ENCODE peak calls at places on chromosomes 4 and X, in five cellular contexts. G is transverse colon, L is tibial nerve, Y is GM12865, P is cardiac fibroblast. T is an unnamed sample.

GRCh38 chr4:84944952-84945351 is 21.5 kb downstream of the WDFY3 start:
- DNase-seq in G (no peak), L (no peak), Y (no peak), P (no peak), T (no peak)

GRCh38 chrX:117839544-117839943 is 277.1 kb downstream of the KLHL13 start:
- DNase-seq in G (no peak), L (no peak), Y (peak), P (no peak), T (no peak)

GRCh38 chrX:31228909-31229308 is 157.1 kb upstream of the FTHL17 start:
- DNase-seq in G (no peak), L (no peak), Y (peak), P (no peak), T (no peak)

GRCh38 chrX:135000516-135000915 is 9.7 kb downstream of the SMIM10 start:
- DNase-seq in G (no peak), L (no peak), Y (no peak), P (peak), T (no peak)

GRCh38 chr4:179472164-179472563 is 2029.9 kb upstream of the AGA start:
- DNase-seq in G (no peak), L (no peak), Y (no peak), P (no peak), T (no peak)

GRCh38 chrX:40434947-40435346 is 145.8 kb upstream of the ATP6AP2 start:
- DNase-seq in G (no peak), L (no peak), Y (no peak), P (peak), T (no peak)

GRCh38 chr4:1226167-1226514 is 22.8 kb downstream of the CTBP1 start:
- DNase-seq in G (no peak), L (no peak), Y (no peak), P (no peak), T (no peak)

GRCh38 chrX:74492720-74493201 is 71.5 kb downstream of the SLC16A2 start:
- DNase-seq in G (no peak), L (no peak), Y (peak), P (no peak), T (no peak)

GRCh38 chr4:147801820-147802219 is 69.9 kb downstream of the ARHGAP10 start:
- DNase-seq in G (no peak), L (no peak), Y (no peak), P (no peak), T (no peak)

GRCh38 chrX:153981771-153982533 is 9.4 kb downstream of the TMEM187 start:
- DNase-seq in G (peak), L (peak), Y (no peak), P (no peak), T (no peak)

GRCh38 chr4:168076989-168077725 is 15.2 kb upstream of the ANXA10 start:
- DNase-seq in G (peak), L (peak), Y (peak), P (peak), T (no peak)

GRCh38 chrX:1486177-1486576 is 33.5 kb upstream of the ASMTL start:
- DNase-seq in G (no peak), L (no peak), Y (no peak), P (no peak), T (no peak)

GRCh38 chr4:103076777-103077347 is 301 bp upstream of the SLC9B2 start:
- DNase-seq in G (no peak), L (no peak), Y (peak), P (no peak), T (no peak)

GRCh38 chr4:20288846-20289512 is 37.3 kb downstream of the SLIT2 start:
- DNase-seq in G (no peak), L (no peak), Y (no peak), P (peak), T (no peak)

GRCh38 chr4:76200771-76201224 is 12.8 kb downstream of the SCARB2 start:
- DNase-seq in G (peak), L (no peak), Y (peak), P (no peak), T (no peak)

GRCh38 chrX:153494541-153495361 is at the start of gene BGN:
- DNase-seq in G (no peak), L (no peak), Y (no peak), P (peak), T (no peak)

GRCh38 chr4:7585768-7586167 is 151.0 kb upstream of the PSAPL1 start:
- DNase-seq in G (no peak), L (no peak), Y (no peak), P (no peak), T (no peak)

GRCh38 chr4:101348367-101348827 is 1.1 kb upstream of the PPP3CA start:
- DNase-seq in G (no peak), L (no peak), Y (no peak), P (no peak), T (no peak)

GRCh38 chr4:5998333-5998936 is 19.8 kb downstream of the C4orf50 start:
- DNase-seq in G (peak), L (no peak), Y (peak), P (peak), T (peak)

GRCh38 chr4:169773889-169774288 is 16.1 kb upstream of the HPF1 start:
- DNase-seq in G (no peak), L (no peak), Y (no peak), P (no peak), T (no peak)

GRCh38 chr4:169770411-169770810 is 12.7 kb upstream of the HPF1 start:
- DNase-seq in G (no peak), L (no peak), Y (no peak), P (no peak), T (no peak)

DNA sequence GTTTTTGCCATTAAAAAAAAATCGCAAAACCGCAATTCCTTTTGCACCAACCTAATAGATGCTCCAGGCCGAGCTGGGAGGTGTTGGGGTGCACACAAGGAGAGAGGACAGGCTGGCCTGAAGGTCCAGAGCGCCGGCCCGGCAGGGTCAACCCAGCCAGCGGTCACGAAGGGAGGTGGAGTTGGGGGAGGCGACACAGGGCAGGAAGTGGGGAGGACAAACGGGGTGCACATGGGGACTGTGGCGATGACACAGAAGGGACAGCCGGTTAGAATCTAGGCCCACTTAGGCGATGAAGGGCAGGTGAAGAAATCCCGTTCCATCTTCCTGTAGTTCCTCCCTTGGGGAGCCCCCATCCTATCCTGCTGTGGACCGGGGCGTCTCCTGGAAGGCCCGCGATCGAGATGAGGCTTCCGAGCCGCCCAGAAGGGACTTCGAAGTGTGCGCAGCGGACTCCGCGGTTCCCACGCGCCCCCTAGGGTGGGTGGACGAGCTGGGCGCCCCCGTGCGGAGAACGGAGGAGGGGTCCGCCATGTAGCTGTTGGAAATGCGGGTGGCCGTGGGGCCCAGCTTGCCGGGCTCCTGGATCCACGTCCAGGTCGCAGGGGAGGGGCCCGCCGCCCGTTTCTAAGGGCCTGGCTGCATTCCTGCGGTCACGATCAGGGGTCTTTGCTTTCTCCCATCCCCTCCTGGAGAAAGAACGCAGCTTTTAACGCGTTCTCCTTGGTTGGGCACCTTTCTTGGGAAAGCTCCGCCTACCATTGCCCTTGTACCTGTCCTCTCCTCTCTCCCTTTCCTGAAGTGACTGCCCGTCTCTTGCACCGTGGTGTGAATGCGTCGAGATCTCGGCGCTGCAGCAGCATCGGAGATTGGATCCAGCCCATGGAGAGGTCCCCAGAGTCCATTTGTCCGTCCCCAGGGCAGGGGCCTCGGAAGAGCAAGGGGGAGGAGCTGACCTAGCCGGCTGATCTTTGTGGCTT is 17.0 kb upstream of the HPF1 start:
- DNase-seq in G (no peak), L (no peak), Y (peak), P (peak), T (no peak)
- H3K4me3 ChIP-seq in G (peak), L (peak), Y (no peak), P (no peak), T (peak)

GRCh38 chr4:141543176-141543575 is 93.2 kb upstream of the IL15 start:
- DNase-seq in G (no peak), L (no peak), Y (no peak), P (no peak), T (no peak)
- TF ChIP-seq CTCF in G (no peak), L (no peak), Y (no peak), P (no peak), T (no peak)

DNA sequence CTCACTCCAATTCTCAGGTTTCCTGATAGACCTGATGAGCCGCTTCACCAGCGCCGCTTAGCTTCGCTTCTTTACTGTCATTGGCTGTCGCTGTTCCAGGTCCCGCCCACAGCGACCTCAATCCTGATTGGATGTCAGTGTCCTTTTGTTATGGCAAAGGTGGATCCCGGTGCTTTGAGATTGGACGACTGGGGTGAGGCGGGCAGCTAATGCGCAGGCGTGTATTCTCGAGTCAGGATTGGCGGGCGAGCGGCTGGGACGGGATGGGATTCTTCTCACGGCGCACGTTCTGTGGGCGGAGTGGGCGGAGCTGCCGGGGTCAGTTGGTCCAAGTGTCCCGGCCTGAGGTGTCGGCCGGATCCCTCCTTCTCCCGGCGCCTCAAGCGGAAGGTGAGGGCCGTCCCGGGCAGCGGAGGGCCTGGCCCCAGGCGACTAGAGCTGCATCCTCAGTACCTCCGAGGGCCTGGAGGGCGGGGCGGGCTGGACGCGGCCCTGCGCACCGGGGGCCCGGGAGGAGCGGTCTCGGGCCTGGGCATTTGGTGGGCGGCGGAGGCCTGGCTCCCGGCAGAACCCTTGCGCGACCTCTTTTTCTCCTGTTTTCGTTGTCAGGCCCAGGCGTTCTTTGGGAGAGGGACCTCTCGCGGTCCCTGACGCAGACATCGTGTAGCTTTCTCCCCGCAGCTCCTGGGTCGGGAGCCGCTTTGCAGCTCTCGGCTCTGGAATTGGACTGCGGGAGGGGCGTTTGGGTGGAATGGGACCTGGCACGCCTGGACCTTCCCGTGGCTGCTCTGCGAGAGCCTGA is at the start of gene SCOC:
- DNase-seq in G (peak), L (peak), Y (peak), P (peak), T (peak)
- H3K4me3 ChIP-seq in G (peak), L (peak), Y (peak), P (peak), T (peak)

DNA sequence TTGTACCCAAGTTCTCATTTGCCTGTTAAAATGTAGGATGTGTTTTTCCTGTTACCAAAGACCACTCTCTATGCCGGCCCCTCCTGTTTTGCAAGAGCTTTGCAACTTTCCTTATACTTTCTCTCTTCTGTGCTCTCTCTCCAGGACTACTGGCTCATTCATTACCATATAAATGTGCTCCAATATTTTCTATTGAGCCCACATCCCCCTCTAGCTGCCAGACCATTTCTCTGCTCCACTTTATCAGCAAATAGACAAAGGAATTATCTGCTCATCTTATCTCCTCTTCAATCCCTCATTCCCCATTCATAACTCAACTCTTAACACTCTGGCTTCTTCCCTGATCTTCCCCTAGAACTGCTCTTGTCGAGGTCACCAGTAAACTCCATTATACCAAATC is 33.6 kb downstream of the RPGR start:
- DNase-seq in G (no peak), L (no peak), Y (no peak), P (no peak), T (no peak)
- TF ChIP-seq CTCF in G (no peak), L (no peak), Y (no peak), P (no peak), T (peak)